ENCODE peak calls at places on chromosomes 2 and 18, in six cellular contexts. I, R, G, C, J and P are unnamed samples.
A peak's percentile ranks its signal among the peaks of the same experiment; 100 is the strongest.

GRCh38 chr2:65265090-65266045 is 37.7 kb downstream of the ACTR2 start:
- DNase-seq in C (peak; percentile 46), G (peak; percentile 83), R (peak; percentile 72), J (peak; percentile 54), I (no peak), P (peak; percentile 74)

GRCh38 chr18:31508781-31509180 is 10.8 kb downstream of the DSG2 start:
- DNase-seq in C (no peak), I (no peak), G (peak; percentile 78), J (no peak), R (peak; percentile 40), P (no peak)

GRCh38 chr2:126777620-126777978 is 121.1 kb upstream of the TEX51 start:
- DNase-seq in I (no peak), C (no peak), J (no peak), R (no peak), G (no peak), P (no peak)

GRCh38 chr18:24200899-24201298 is 62.0 kb downstream of the CABYR start:
- DNase-seq in G (no peak), J (no peak), I (no peak), R (no peak), C (no peak), P (no peak)

GRCh38 chr2:30410217-30410616 is 36.8 kb upstream of the LCLAT1 start:
- DNase-seq in I (no peak), R (peak; percentile 86), G (peak; percentile 91), J (no peak), C (peak; percentile 53), P (peak; percentile 63)

GRCh38 chr18:9930299-9930884 is 16.6 kb downstream of the VAPA start:
- DNase-seq in J (no peak), G (no peak), R (no peak), I (no peak), C (no peak), P (no peak)

GRCh38 chr2:66850406-66850805 is 415.5 kb downstream of the MEIS1 start:
- DNase-seq in R (no peak), C (no peak), J (no peak), I (no peak), G (no peak), P (no peak)

GRCh38 chr2:105674406-105674805 is 70.3 kb upstream of the NCK2 start:
- DNase-seq in J (no peak), R (peak; percentile 10), G (no peak), I (no peak), C (no peak), P (no peak)

GRCh38 chr18:43531438-43531837 is 254.1 kb upstream of the SYT4 start:
- DNase-seq in J (no peak), C (no peak), G (no peak), R (no peak), I (no peak), P (no peak)

GRCh38 chr2:32947076-32947483 is 327 bp downstream of the LTBP1 start:
- DNase-seq in R (no peak), C (peak; percentile 44), I (peak; percentile 33), G (no peak), J (no peak), P (no peak)

GRCh38 chr2:182117203-182117602 is 131.6 kb downstream of the PPP1R1C start:
- DNase-seq in G (no peak), C (no peak), J (no peak), I (no peak), R (peak; percentile 50), P (peak; percentile 16)

GRCh38 chr2:206435738-206436137 is 7.6 kb upstream of the ADAM23 start:
- DNase-seq in R (no peak), I (no peak), C (no peak), J (no peak), G (no peak), P (no peak)

GRCh38 chr2:37367310-37367709 is 22.9 kb downstream of the QPCT start:
- DNase-seq in C (no peak), R (no peak), G (no peak), J (no peak), I (no peak), P (no peak)

GRCh38 chr2:85273732-85274731 is 53.8 kb downstream of the TGOLN2 start:
- DNase-seq in G (peak; percentile 98), J (no peak), C (no peak), I (no peak), R (peak; percentile 78), P (peak; percentile 57)

GRCh38 chr2:132593171-132593570 is 76.8 kb downstream of the LYPD1 start:
- DNase-seq in C (no peak), J (no peak), I (no peak), G (peak; percentile 4), R (peak; percentile 65), P (no peak)

GRCh38 chr18:28407681-28408080 is 230.8 kb upstream of the CDH2 start:
- DNase-seq in C (no peak), I (no peak), R (peak; percentile 79), J (no peak), G (no peak), P (peak; percentile 45)

GRCh38 chr18:75173125-75173432 is 35.9 kb downstream of the PTGR3 start:
- DNase-seq in G (peak; percentile 3), J (no peak), R (no peak), C (peak; percentile 8), I (no peak), P (peak; percentile 11)

GRCh38 chr2:162449471-162449870 is 105.5 kb downstream of the GCA start:
- DNase-seq in R (peak; percentile 0), I (no peak), C (no peak), G (no peak), J (no peak), P (no peak)

DNA sequence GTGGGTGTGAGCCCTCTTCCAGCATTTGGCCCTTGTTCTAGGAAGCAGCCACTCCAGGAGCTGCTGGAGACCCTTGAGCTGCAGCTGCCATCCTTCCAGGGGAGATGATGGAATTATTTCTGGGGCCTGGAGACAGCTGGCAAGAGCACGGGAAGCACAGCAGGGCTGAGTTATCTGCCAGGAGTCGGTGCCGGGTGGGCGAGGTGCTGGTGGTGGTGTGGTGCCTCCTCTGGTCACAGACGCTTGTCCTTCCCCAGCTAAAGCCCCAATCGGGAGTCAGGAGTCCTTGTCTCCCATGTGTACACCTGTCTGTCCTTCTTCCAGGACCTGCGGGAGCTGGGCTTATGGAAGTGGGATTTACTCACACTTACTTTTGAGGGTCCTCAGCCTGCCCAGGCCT is 36.0 kb downstream of the DPYSL5 start:
- DNase-seq in C (no peak), R (no peak), G (no peak), J (no peak), I (no peak), P (no peak)
- TF ChIP-seq CTCF in C (no peak), R (no peak), G (no peak), J (no peak), I (no peak), P (no peak)

GRCh38 chr2:118148133-118148532 is 59.9 kb downstream of the INSIG2 start:
- DNase-seq in G (no peak), J (no peak), R (no peak), I (no peak), C (no peak), P (no peak)

GRCh38 chr2:118150294-118150693 is 62.0 kb downstream of the INSIG2 start:
- DNase-seq in C (no peak), G (no peak), J (no peak), R (no peak), I (no peak), P (no peak)

GRCh38 chr2:118145806-118146205 is 57.5 kb downstream of the INSIG2 start:
- DNase-seq in C (no peak), R (no peak), J (no peak), G (peak; percentile 30), I (no peak), P (no peak)

GRCh38 chr2:118146315-118147283 is 58.3 kb downstream of the INSIG2 start:
- DNase-seq in J (no peak), R (no peak), C (no peak), G (no peak), I (no peak), P (no peak)

GRCh38 chr2:118148809-118149208 is 60.5 kb downstream of the INSIG2 start:
- DNase-seq in I (no peak), G (no peak), R (no peak), C (no peak), J (no peak), P (no peak)
- TF ChIP-seq CTCF in I (no peak), G (peak; percentile 23), R (no peak), C (no peak), J (no peak), P (no peak)

GRCh38 chr2:54084600-54084999 is 30.8 kb upstream of the ACYP2 start:
- DNase-seq in C (no peak), J (no peak), G (peak; percentile 57), I (no peak), R (no peak), P (no peak)
- TF ChIP-seq CTCF in C (peak; percentile 40), J (peak; percentile 76), G (peak; percentile 53), I (peak; percentile 33), R (peak; percentile 18), P (peak; percentile 58)

DNA sequence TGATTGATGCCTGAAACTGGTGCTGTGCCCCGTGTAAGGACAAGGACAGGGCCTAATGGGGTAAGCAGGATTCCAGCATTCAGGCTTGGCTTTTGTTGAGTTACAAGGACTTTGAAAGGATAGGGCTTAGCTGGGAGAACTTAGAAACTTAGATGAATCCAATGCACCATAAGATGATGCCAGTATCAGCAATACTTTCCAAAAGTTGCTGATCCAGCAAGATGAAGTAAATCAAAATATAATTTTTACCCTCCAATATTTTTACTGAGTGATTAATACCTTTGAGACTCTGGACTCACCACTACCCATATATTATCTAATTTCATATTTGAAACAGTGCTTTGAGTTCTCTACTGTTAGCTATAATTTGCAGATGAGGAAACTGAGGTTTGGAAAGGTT is 354.5 kb upstream of the ATP5MC3 start:
- DNase-seq in I (no peak), G (no peak), J (no peak), C (no peak), R (no peak), P (no peak)
- TF ChIP-seq CTCF in I (no peak), G (no peak), J (no peak), C (no peak), R (no peak), P (no peak)

GRCh38 chr2:241063587-241063986 is 38.5 kb downstream of the MTERF4 start:
- DNase-seq in R (no peak), J (no peak), C (no peak), G (no peak), I (no peak), P (no peak)
- TF ChIP-seq CTCF in R (no peak), J (no peak), C (no peak), G (peak; percentile 21), I (no peak), P (no peak)

DNA sequence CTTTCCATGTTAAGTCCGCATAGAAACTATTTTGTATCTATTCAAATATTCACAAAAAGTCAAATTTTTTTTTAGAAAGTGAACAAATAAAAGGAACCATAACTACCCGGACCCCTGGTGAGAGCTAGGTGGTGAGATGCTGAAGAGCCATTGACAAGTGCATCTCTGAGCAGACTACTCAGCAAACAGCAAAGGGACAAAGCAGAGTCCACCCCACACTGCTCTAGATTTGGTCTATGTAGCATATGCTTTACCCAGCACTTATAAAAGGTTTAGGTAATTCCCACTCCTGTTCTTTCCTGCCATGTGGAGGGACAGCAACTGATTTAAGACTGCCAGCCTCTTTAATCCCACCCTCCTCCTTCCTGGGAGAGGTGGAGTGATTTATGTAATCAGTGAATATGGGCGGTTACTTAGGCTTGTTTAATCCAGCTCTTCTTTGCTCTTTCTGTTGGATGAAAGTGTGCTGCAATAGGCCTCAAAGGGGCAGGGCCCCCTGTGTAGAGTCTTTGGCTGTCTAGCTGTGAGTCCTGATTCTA is 124.0 kb downstream of the METTL8 start:
- DNase-seq in J (no peak), G (no peak), I (no peak), C (no peak), R (no peak), P (no peak)
- TF ChIP-seq CTCF in J (no peak), G (no peak), I (no peak), C (no peak), R (no peak), P (no peak)

GRCh38 chr2:215794829-215795546 is 218.4 kb downstream of the MREG start:
- DNase-seq in J (no peak), C (no peak), G (no peak), I (no peak), R (no peak), P (no peak)
- TF ChIP-seq CTCF in J (no peak), C (no peak), G (no peak), I (no peak), R (no peak), P (peak; percentile 8)